ENCODE peak calls at places on chromosomes 11 and 22, in five cellular contexts. V, X, R, G and F are unnamed samples. For H3K9me3, the result is how much of the 10 kb centered on the place peaks cover.

GRCh38 chr22:44395116-44396005 is 82.6 kb upstream of the SHISAL1 start:
- DNase-seq in G (peak), V (no peak), R (no peak), X (peak), F (no peak)

GRCh38 chr11:26442131-26442530 is 110.2 kb downstream of the ANO3 start:
- DNase-seq in R (no peak), X (no peak), V (no peak), G (no peak), F (no peak)

GRCh38 chr22:50687829-50688228 is 15.2 kb downstream of the SHANK3 start:
- DNase-seq in X (peak), G (no peak), V (no peak), R (no peak), F (peak)

GRCh38 chr11:118924591-118925585 is 838 bp downstream of the BCL9L start:
- DNase-seq in G (peak), R (peak), X (peak), V (no peak), F (peak)

GRCh38 chr11:36757122-36757521 is 159.1 kb upstream of the RAG2 start:
- DNase-seq in R (no peak), G (no peak), V (no peak), X (no peak), F (no peak)

GRCh38 chr11:995058-995751 is 41.3 kb downstream of the MUC6 start:
- DNase-seq in V (no peak), G (no peak), X (no peak), R (no peak), F (no peak)

GRCh38 chr11:14075118-14075601 is 112.6 kb downstream of the SPON1 start:
- DNase-seq in G (no peak), V (no peak), X (no peak), R (no peak), F (no peak)

GRCh38 chr22:47571616-47572015 is 809.2 kb downstream of the TBC1D22A start:
- DNase-seq in V (no peak), R (no peak), X (no peak), G (no peak), F (no peak)

GRCh38 chr22:35406443-35406842 is 6.5 kb downstream of the MCM5 start:
- DNase-seq in V (no peak), X (no peak), G (no peak), R (no peak), F (no peak)

GRCh38 chr11:110587972-110588371 is 124.3 kb downstream of the ARHGAP20 start:
- DNase-seq in G (no peak), V (no peak), R (no peak), X (no peak), F (no peak)

GRCh38 chr11:623999-624704 is 603 bp downstream of the CDHR5 start:
- DNase-seq in R (no peak), V (peak), G (peak), X (peak), F (no peak)

GRCh38 chr11:3823303-3823702 is 14.9 kb downstream of the PGAP2 start:
- DNase-seq in G (no peak), R (no peak), X (no peak), V (no peak), F (no peak)

GRCh38 chr11:119678351-119678750 is 50.6 kb downstream of the NECTIN1 start:
- DNase-seq in V (no peak), G (no peak), R (no peak), X (no peak), F (no peak)

GRCh38 chr11:45993438-45994064 is 71.1 kb downstream of the LARGE2 start:
- DNase-seq in G (peak), X (no peak), R (no peak), V (no peak), F (peak)

GRCh38 chr11:64233913-64234839 is at the start of gene VEGFB:
- DNase-seq in X (peak), G (peak), R (peak), V (no peak), F (peak)

GRCh38 chr11:37450613-37451012 is 852.6 kb upstream of the RAG2 start:
- DNase-seq in R (no peak), V (no peak), X (no peak), G (no peak), F (no peak)

GRCh38 chr11:115895594-115895993 is 391.4 kb upstream of the CADM1 start:
- DNase-seq in X (no peak), R (no peak), V (no peak), G (no peak), F (no peak)

GRCh38 chr11:121533556-121534050 is 80.8 kb upstream of the SORL1-AS1 start:
- DNase-seq in G (no peak), R (no peak), X (no peak), V (no peak), F (no peak)

GRCh38 chr11:128892866-128893565 is 1.9 kb downstream of the KCNJ5 start:
- DNase-seq in G (no peak), X (no peak), V (no peak), R (no peak), F (peak)

GRCh38 chr11:102592634-102593581 is 32.2 kb downstream of the MMP20 start:
- DNase-seq in R (peak), V (peak), G (no peak), X (no peak), F (no peak)

GRCh38 chr11:85602551-85603218 is 24.5 kb downstream of the DLG2 start:
- DNase-seq in V (no peak), X (no peak), G (no peak), R (no peak), F (no peak)

GRCh38 chr11:83125577-83125976 is 31.4 kb upstream of the PCF11 start:
- DNase-seq in R (no peak), V (no peak), X (no peak), G (no peak), F (no peak)

GRCh38 chr11:36622431-36623136 is 24.5 kb upstream of the RAG2 start:
- DNase-seq in R (peak), V (peak), X (no peak), G (no peak), F (no peak)

GRCh38 chr22:32967285-32968101 is 90.7 kb downstream of the SYN3 start:
- DNase-seq in R (no peak), V (no peak), G (no peak), X (no peak), F (no peak)

GRCh38 chr11:24295360-24295759 is 201.5 kb upstream of the LUZP2 start:
- DNase-seq in X (no peak), G (no peak), V (no peak), R (peak), F (no peak)

GRCh38 chr11:1138053-1138452 is 19.7 kb upstream of the MUC5AC start:
- DNase-seq in V (no peak), G (no peak), R (no peak), X (no peak), F (no peak)

GRCh38 chr11:19844806-19845205 is 132.2 kb downstream of the NAV2 start:
- DNase-seq in V (no peak), G (no peak), X (no peak), R (peak), F (no peak)

GRCh38 chr11:69832561-69833413 is 13.6 kb upstream of the FGF3 start:
- DNase-seq in G (no peak), V (no peak), R (no peak), X (no peak), F (peak)

GRCh38 chr11:3086671-3087150 is 29.5 kb upstream of the CARS1 start:
- DNase-seq in R (no peak), V (no peak), X (no peak), G (no peak), F (no peak)

GRCh38 chr11:58525037-58525614 is 17.2 kb upstream of the OR5B21 start:
- DNase-seq in R (no peak), G (no peak), X (no peak), V (no peak), F (no peak)

GRCh38 chr11:44857490-44857889 is 93.2 kb downstream of the TP53I11 start:
- DNase-seq in V (no peak), R (no peak), X (no peak), G (no peak), F (peak)

GRCh38 chr11:16226245-16226644 is 130.1 kb downstream of the SOX6 start:
- DNase-seq in X (peak), G (peak), V (no peak), R (peak), F (peak)

GRCh38 chr11:10693509-10694071 is at the start of gene IRAG1:
- DNase-seq in R (no peak), G (peak), X (peak), V (no peak), F (peak)

GRCh38 chr11:93279911-93280347 is 50.6 kb upstream of the DEUP1 start:
- DNase-seq in G (no peak), R (no peak), V (no peak), X (no peak), F (no peak)

GRCh38 chr22:23837911-23838685 is 708 bp downstream of the DERL3 start:
- DNase-seq in V (no peak), G (no peak), R (no peak), X (no peak), F (no peak)

GRCh38 chr11:64333556-64333955 is 6.4 kb upstream of the CCDC88B start:
- DNase-seq in X (no peak), R (no peak), V (no peak), G (no peak), F (no peak)

GRCh38 chr11:35622070-35622469 is 3.8 kb downstream of the FJX1 start:
- DNase-seq in V (no peak), G (no peak), X (no peak), R (peak), F (no peak)

GRCh38 chr11:71568707-71569349 is 3.5 kb downstream of the KRTAP5-10 start:
- DNase-seq in V (no peak), G (no peak), R (no peak), X (no peak), F (peak)

GRCh38 chr11:130625907-130626306 is 177.5 kb downstream of the ADAMTS15 start:
- DNase-seq in X (no peak), R (no peak), V (no peak), G (no peak), F (no peak)
- TF ChIP-seq POLR2AphosphoS5 in X (no peak), R (no peak), V (no peak), G (no peak), F (no peak)

GRCh38 chr22:46175631-46176030 is 25.3 kb downstream of the PPARA start:
- DNase-seq in X (no peak), G (no peak), R (no peak), V (no peak), F (no peak)
- H3K9me3 ChIP-seq in X (under half), G (under half), R (under half), V (under half), F (under half)

GRCh38 chr22:30239421-30240405 is 6.8 kb downstream of the LIF start:
- DNase-seq in X (no peak), V (no peak), G (no peak), R (no peak), F (no peak)
- TF ChIP-seq POLR2A in X (no peak), V (no peak), G (no peak), R (no peak), F (no peak)

DNA sequence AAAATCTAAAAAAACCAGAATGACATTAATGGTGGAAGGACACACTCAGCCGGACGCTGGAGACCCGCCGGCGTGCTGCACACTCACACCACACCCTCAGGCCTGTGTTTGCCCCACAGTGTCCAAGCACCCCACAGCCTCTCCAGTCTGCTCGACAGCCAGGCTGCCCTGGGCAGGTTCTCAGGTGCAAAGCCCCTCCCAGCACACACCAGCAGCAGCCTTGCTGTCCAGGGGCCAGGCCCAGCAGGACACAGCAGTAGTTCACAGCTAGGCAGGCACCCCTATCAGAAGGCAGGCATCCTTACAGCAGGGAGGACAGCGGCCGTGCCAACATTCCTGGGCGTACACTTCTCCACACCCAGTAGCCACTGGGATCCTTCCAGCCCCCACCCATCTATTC is 1.7 kb upstream of the SLC25A1 start:
- DNase-seq in G (no peak), V (no peak), R (no peak), X (no peak), F (no peak)
- TF ChIP-seq POLR2AphosphoS5 in G (no peak), V (no peak), R (no peak), X (no peak), F (no peak)

GRCh38 chr22:49657974-49658550 is 169.6 kb downstream of the BRD1 start:
- DNase-seq in G (no peak), R (no peak), X (no peak), V (no peak), F (peak)

GRCh38 chr22:49657275-49657973 is 170.2 kb downstream of the BRD1 start:
- DNase-seq in G (peak), V (peak), R (peak), X (peak), F (peak)

GRCh38 chr22:49655168-49655812 is 172.4 kb downstream of the BRD1 start:
- DNase-seq in X (no peak), V (no peak), R (no peak), G (no peak), F (no peak)

GRCh38 chr22:49658902-49659280 is 168.8 kb downstream of the BRD1 start:
- DNase-seq in V (no peak), G (no peak), R (no peak), X (no peak), F (no peak)

DNA sequence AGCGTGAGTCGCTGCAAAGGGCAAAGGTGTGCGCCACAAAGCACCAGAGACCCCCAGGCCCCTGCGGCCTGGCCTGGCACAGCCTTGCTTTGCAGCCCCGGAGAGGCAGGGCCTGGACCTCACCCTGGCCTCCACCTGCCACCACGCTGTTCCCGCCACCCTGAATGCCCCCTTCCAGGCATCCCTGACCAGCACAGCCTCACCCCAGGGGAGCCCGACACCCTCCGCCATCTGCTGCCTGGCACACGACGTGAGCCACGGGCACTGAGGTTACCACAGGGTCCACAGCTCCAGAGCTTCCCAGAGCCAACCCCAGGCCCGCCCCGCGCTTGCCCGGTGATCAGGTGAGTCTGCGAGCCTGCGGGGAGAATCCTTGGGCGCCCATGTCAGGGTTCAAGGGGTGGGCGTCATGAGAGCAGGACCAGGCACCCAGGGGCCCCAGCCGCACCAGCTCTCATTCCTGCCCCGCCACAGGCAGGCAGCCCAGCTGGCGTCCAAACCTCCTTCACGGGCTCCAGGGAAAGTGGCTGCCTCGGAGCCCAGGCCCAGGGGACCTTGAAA is 171.3 kb downstream of the BRD1 start:
- DNase-seq in V (no peak), X (no peak), R (no peak), G (no peak), F (no peak)
- H3K9me3 ChIP-seq in V (under half), X (under half), R (under half), G (under half), F (under half)

DNA sequence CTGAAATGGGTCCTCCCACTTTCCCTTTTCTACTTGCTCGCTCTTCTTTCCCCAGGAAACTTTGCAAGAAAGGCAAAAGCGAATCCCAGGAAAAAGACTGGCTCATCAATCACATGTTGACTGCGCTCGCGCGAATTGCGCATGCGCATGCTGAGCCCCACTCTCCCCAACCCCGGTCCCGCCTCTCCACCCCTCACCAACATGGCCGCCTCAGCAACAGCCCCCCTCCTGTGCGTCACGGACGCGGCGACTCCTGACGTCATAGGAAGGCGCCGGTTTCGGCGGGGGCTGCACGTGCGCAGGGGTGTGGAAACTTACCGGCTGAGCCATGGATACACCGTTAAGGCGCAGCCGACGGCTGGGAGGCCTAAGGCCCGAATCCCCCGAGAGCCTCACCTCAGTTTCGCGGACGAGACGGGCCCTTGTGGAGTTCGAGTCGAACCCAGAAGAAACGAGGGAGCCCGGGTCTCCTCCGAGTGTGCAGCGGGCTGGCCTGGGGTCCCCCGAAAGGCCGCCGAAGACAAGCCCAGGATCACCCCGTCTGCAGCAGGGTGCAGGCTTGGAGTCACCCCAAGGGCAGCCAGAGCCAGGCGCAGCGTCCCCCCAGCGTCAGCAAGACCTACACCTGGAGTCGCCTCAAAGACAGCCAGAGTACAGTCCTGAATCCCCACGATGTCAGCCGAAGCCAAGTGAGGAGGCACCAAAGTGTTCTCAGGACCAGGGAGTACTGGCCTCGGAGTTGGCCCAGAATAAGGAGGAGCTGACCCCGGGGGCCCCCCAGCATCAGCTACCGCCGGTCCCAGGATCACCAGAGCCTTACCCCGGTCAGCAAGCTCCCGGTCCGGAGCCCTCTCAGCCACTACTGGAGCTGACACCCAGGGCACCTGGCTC is at the start of gene CCDC86:
- DNase-seq in G (peak), R (peak), X (peak), V (peak), F (peak)
- TF ChIP-seq POLR2A in G (peak), R (peak), X (no peak), V (no peak), F (no peak)

GRCh38 chr11:34616830-34617504 is 3.9 kb upstream of the EHF start:
- DNase-seq in R (no peak), V (no peak), G (no peak), X (peak), F (no peak)
- TF ChIP-seq POLR2AphosphoS5 in R (no peak), V (no peak), G (no peak), X (no peak), F (no peak)

GRCh38 chr22:49189871-49190270 is 637.8 kb downstream of the BRD1 start:
- DNase-seq in V (no peak), G (no peak), R (no peak), X (no peak), F (no peak)
- H3K9me3 ChIP-seq in V (under half), G (under half), R (under half), X (under half), F (under half)

GRCh38 chr11:5242933-5243844 is 6.5 kb downstream of the HBG1 start:
- DNase-seq in R (no peak), G (no peak), X (no peak), V (no peak), F (no peak)
- TF ChIP-seq POLR2A in R (no peak), G (no peak), X (no peak), V (no peak), F (no peak)

GRCh38 chr11:75560644-75561043 is 1.4 kb upstream of the SERPINH1 start:
- DNase-seq in R (no peak), X (no peak), G (no peak), V (no peak), F (no peak)

GRCh38 chr11:75558939-75559843 is 2.9 kb upstream of the SERPINH1 start:
- DNase-seq in G (no peak), R (peak), X (no peak), V (no peak), F (no peak)

GRCh38 chr11:75555079-75555811 is 6.8 kb upstream of the SERPINH1 start:
- DNase-seq in X (no peak), G (no peak), R (no peak), V (no peak), F (peak)

GRCh38 chr11:75554258-75555022 is 7.6 kb upstream of the SERPINH1 start:
- DNase-seq in R (peak), X (peak), G (peak), V (no peak), F (peak)

GRCh38 chr11:75557649-75558494 is 4.2 kb upstream of the SERPINH1 start:
- DNase-seq in V (no peak), G (peak), R (peak), X (no peak), F (peak)
- TF ChIP-seq POLR2AphosphoS5 in V (no peak), G (peak), R (no peak), X (peak), F (peak)